ENCODE peak calls at places on chromosomes 6 and 20, in eight cellular contexts. One of them, this sample, is unnamed.

GRCh38 chr20:16930656-16931055 is 182.5 kb downstream of the OTOR start:
- DNase-seq in EH: no peak
- DNase-seq in stimulated activated naive CD4-positive, alpha-beta T cell treated with Interleukin-2 at 50 U/mL for 16 hours: no peak
- DNase-seq in ascending aorta: no peak
- DNase-seq in NCI-H1694 treated with DMSO at 0.1 percent for 48 hours: no peak
- DNase-seq in kidney tubule cell: no peak
- DNase-seq in anterior cingulate cortex: no peak
- DNase-seq in SHP77: no peak
- DNase-seq in this sample: no peak

GRCh38 chr6:153960741-153961140 is 78.3 kb upstream of the OPRM1 start:
- DNase-seq in EH: no peak
- DNase-seq in stimulated activated naive CD4-positive, alpha-beta T cell treated with Interleukin-2 at 50 U/mL for 16 hours: no peak
- DNase-seq in ascending aorta: no peak
- DNase-seq in NCI-H1694 treated with DMSO at 0.1 percent for 48 hours: no peak
- DNase-seq in kidney tubule cell: no peak
- DNase-seq in anterior cingulate cortex: no peak
- DNase-seq in SHP77: no peak
- DNase-seq in this sample: no peak

GRCh38 chr20:37539956-37540455 is 12.3 kb upstream of the BLCAP start:
- DNase-seq in EH: no peak
- DNase-seq in stimulated activated naive CD4-positive, alpha-beta T cell treated with Interleukin-2 at 50 U/mL for 16 hours: no peak
- DNase-seq in ascending aorta: no peak
- DNase-seq in NCI-H1694 treated with DMSO at 0.1 percent for 48 hours: no peak
- DNase-seq in kidney tubule cell: no peak
- DNase-seq in anterior cingulate cortex: no peak
- DNase-seq in SHP77: no peak
- DNase-seq in this sample: no peak

GRCh38 chr6:75283907-75284284 is 696 bp downstream of the TMEM30A start:
- DNase-seq in EH: no peak
- DNase-seq in stimulated activated naive CD4-positive, alpha-beta T cell treated with Interleukin-2 at 50 U/mL for 16 hours: no peak
- DNase-seq in ascending aorta: no peak
- DNase-seq in NCI-H1694 treated with DMSO at 0.1 percent for 48 hours: no peak
- DNase-seq in kidney tubule cell: no peak
- DNase-seq in anterior cingulate cortex: no peak
- DNase-seq in SHP77: no peak
- DNase-seq in this sample: no peak

GRCh38 chr6:3222506-3223038 is 4.9 kb downstream of the TUBB2B start:
- DNase-seq in EH: no peak
- DNase-seq in stimulated activated naive CD4-positive, alpha-beta T cell treated with Interleukin-2 at 50 U/mL for 16 hours: no peak
- DNase-seq in ascending aorta: no peak
- DNase-seq in NCI-H1694 treated with DMSO at 0.1 percent for 48 hours: peak; percentile 4
- DNase-seq in kidney tubule cell: no peak
- DNase-seq in anterior cingulate cortex: no peak
- DNase-seq in SHP77: peak; percentile 79
- DNase-seq in this sample: no peak

GRCh38 chr6:147266821-147267220 is 62.6 kb downstream of the STXBP5 start:
- DNase-seq in EH: no peak
- DNase-seq in stimulated activated naive CD4-positive, alpha-beta T cell treated with Interleukin-2 at 50 U/mL for 16 hours: no peak
- DNase-seq in ascending aorta: no peak
- DNase-seq in NCI-H1694 treated with DMSO at 0.1 percent for 48 hours: no peak
- DNase-seq in kidney tubule cell: no peak
- DNase-seq in anterior cingulate cortex: no peak
- DNase-seq in SHP77: no peak
- DNase-seq in this sample: no peak

GRCh38 chr20:46767127-46767761 is 57.8 kb downstream of the SLC2A10 start:
- DNase-seq in EH: peak; percentile 48
- DNase-seq in stimulated activated naive CD4-positive, alpha-beta T cell treated with Interleukin-2 at 50 U/mL for 16 hours: no peak
- DNase-seq in ascending aorta: no peak
- DNase-seq in NCI-H1694 treated with DMSO at 0.1 percent for 48 hours: peak; percentile 20
- DNase-seq in kidney tubule cell: peak; percentile 54
- DNase-seq in anterior cingulate cortex: no peak
- DNase-seq in SHP77: peak; percentile 71
- DNase-seq in this sample: no peak

GRCh38 chr6:7726416-7727149 is 684 bp downstream of the BMP6 start:
- DNase-seq in EH: no peak
- DNase-seq in stimulated activated naive CD4-positive, alpha-beta T cell treated with Interleukin-2 at 50 U/mL for 16 hours: no peak
- DNase-seq in ascending aorta: no peak
- DNase-seq in NCI-H1694 treated with DMSO at 0.1 percent for 48 hours: no peak
- DNase-seq in kidney tubule cell: no peak
- DNase-seq in anterior cingulate cortex: no peak
- DNase-seq in SHP77: peak; percentile 36
- DNase-seq in this sample: no peak

GRCh38 chr6:106084106-106084963 is 1.8 kb upstream of the PRDM1 start:
- DNase-seq in EH: peak; percentile 87
- DNase-seq in stimulated activated naive CD4-positive, alpha-beta T cell treated with Interleukin-2 at 50 U/mL for 16 hours: no peak
- DNase-seq in ascending aorta: no peak
- DNase-seq in NCI-H1694 treated with DMSO at 0.1 percent for 48 hours: peak; percentile 55
- DNase-seq in kidney tubule cell: peak; percentile 90
- DNase-seq in anterior cingulate cortex: no peak
- DNase-seq in SHP77: peak; percentile 41
- DNase-seq in this sample: peak; percentile 92

GRCh38 chr6:160667854-160668481 is 3.9 kb upstream of the LPA start:
- DNase-seq in EH: no peak
- DNase-seq in stimulated activated naive CD4-positive, alpha-beta T cell treated with Interleukin-2 at 50 U/mL for 16 hours: peak; percentile 11
- DNase-seq in ascending aorta: no peak
- DNase-seq in NCI-H1694 treated with DMSO at 0.1 percent for 48 hours: no peak
- DNase-seq in kidney tubule cell: peak; percentile 55
- DNase-seq in anterior cingulate cortex: no peak
- DNase-seq in SHP77: no peak
- DNase-seq in this sample: no peak

GRCh38 chr6:53979468-53980067 is 131.7 kb upstream of the MLIP start:
- DNase-seq in EH: peak; percentile 49
- DNase-seq in stimulated activated naive CD4-positive, alpha-beta T cell treated with Interleukin-2 at 50 U/mL for 16 hours: no peak
- DNase-seq in ascending aorta: no peak
- DNase-seq in NCI-H1694 treated with DMSO at 0.1 percent for 48 hours: peak; percentile 34
- DNase-seq in kidney tubule cell: peak; percentile 51
- DNase-seq in anterior cingulate cortex: peak; percentile 45
- DNase-seq in SHP77: no peak
- DNase-seq in this sample: no peak

GRCh38 chr6:18055098-18055497 is 67.4 kb downstream of the NHLRC1 start:
- DNase-seq in EH: no peak
- DNase-seq in stimulated activated naive CD4-positive, alpha-beta T cell treated with Interleukin-2 at 50 U/mL for 16 hours: no peak
- DNase-seq in ascending aorta: no peak
- DNase-seq in NCI-H1694 treated with DMSO at 0.1 percent for 48 hours: no peak
- DNase-seq in kidney tubule cell: no peak
- DNase-seq in anterior cingulate cortex: no peak
- DNase-seq in SHP77: no peak
- DNase-seq in this sample: no peak

GRCh38 chr6:157597461-157598312 is 216.7 kb downstream of the ZDHHC14 start:
- DNase-seq in EH: peak; percentile 65
- DNase-seq in stimulated activated naive CD4-positive, alpha-beta T cell treated with Interleukin-2 at 50 U/mL for 16 hours: no peak
- DNase-seq in ascending aorta: no peak
- DNase-seq in NCI-H1694 treated with DMSO at 0.1 percent for 48 hours: peak; percentile 23
- DNase-seq in kidney tubule cell: peak; percentile 52
- DNase-seq in anterior cingulate cortex: peak; percentile 50
- DNase-seq in SHP77: peak; percentile 5
- DNase-seq in this sample: no peak

GRCh38 chr6:161921602-161922400 is 647.9 kb upstream of the AGPAT4 start:
- DNase-seq in EH: no peak
- DNase-seq in stimulated activated naive CD4-positive, alpha-beta T cell treated with Interleukin-2 at 50 U/mL for 16 hours: no peak
- DNase-seq in ascending aorta: no peak
- DNase-seq in NCI-H1694 treated with DMSO at 0.1 percent for 48 hours: no peak
- DNase-seq in kidney tubule cell: peak; percentile 18
- DNase-seq in anterior cingulate cortex: no peak
- DNase-seq in SHP77: no peak
- DNase-seq in this sample: no peak

GRCh38 chr20:61436674-61437279 is 184.7 kb downstream of the CDH4 start:
- DNase-seq in EH: peak; percentile 65
- DNase-seq in stimulated activated naive CD4-positive, alpha-beta T cell treated with Interleukin-2 at 50 U/mL for 16 hours: no peak
- DNase-seq in ascending aorta: no peak
- DNase-seq in NCI-H1694 treated with DMSO at 0.1 percent for 48 hours: no peak
- DNase-seq in kidney tubule cell: peak; percentile 84
- DNase-seq in anterior cingulate cortex: peak; percentile 53
- DNase-seq in SHP77: no peak
- DNase-seq in this sample: no peak

GRCh38 chr6:36967301-36967700 is 12.8 kb downstream of the PI16 start:
- DNase-seq in EH: no peak
- DNase-seq in stimulated activated naive CD4-positive, alpha-beta T cell treated with Interleukin-2 at 50 U/mL for 16 hours: no peak
- DNase-seq in ascending aorta: no peak
- DNase-seq in NCI-H1694 treated with DMSO at 0.1 percent for 48 hours: no peak
- DNase-seq in kidney tubule cell: no peak
- DNase-seq in anterior cingulate cortex: no peak
- DNase-seq in SHP77: no peak
- DNase-seq in this sample: no peak

GRCh38 chr6:47681201-47681990 is 17.0 kb upstream of the ADGRF4 start:
- DNase-seq in EH: no peak
- DNase-seq in stimulated activated naive CD4-positive, alpha-beta T cell treated with Interleukin-2 at 50 U/mL for 16 hours: no peak
- DNase-seq in ascending aorta: no peak
- DNase-seq in NCI-H1694 treated with DMSO at 0.1 percent for 48 hours: no peak
- DNase-seq in kidney tubule cell: no peak
- DNase-seq in anterior cingulate cortex: peak; percentile 4
- DNase-seq in SHP77: no peak
- DNase-seq in this sample: no peak

GRCh38 chr20:33857722-33858563 is 46.8 kb downstream of the CHMP4B start:
- DNase-seq in EH: no peak
- DNase-seq in stimulated activated naive CD4-positive, alpha-beta T cell treated with Interleukin-2 at 50 U/mL for 16 hours: no peak
- DNase-seq in ascending aorta: no peak
- DNase-seq in NCI-H1694 treated with DMSO at 0.1 percent for 48 hours: no peak
- DNase-seq in kidney tubule cell: no peak
- DNase-seq in anterior cingulate cortex: no peak
- DNase-seq in SHP77: no peak
- DNase-seq in this sample: no peak

GRCh38 chr20:46757135-46757534 is 47.7 kb downstream of the SLC2A10 start:
- DNase-seq in EH: no peak
- DNase-seq in stimulated activated naive CD4-positive, alpha-beta T cell treated with Interleukin-2 at 50 U/mL for 16 hours: no peak
- DNase-seq in ascending aorta: no peak
- DNase-seq in NCI-H1694 treated with DMSO at 0.1 percent for 48 hours: no peak
- DNase-seq in kidney tubule cell: no peak
- DNase-seq in anterior cingulate cortex: no peak
- DNase-seq in SHP77: no peak
- DNase-seq in this sample: no peak

GRCh38 chr20:43448748-43449535 is 8.8 kb upstream of the SRSF6 start:
- DNase-seq in EH: peak; percentile 48
- DNase-seq in stimulated activated naive CD4-positive, alpha-beta T cell treated with Interleukin-2 at 50 U/mL for 16 hours: peak; percentile 13
- DNase-seq in ascending aorta: no peak
- DNase-seq in NCI-H1694 treated with DMSO at 0.1 percent for 48 hours: peak; percentile 30
- DNase-seq in kidney tubule cell: peak; percentile 47
- DNase-seq in anterior cingulate cortex: no peak
- DNase-seq in SHP77: no peak
- DNase-seq in this sample: no peak

GRCh38 chr6:157464653-157465535 is 83.9 kb downstream of the ZDHHC14 start:
- DNase-seq in EH: peak; percentile 47
- DNase-seq in stimulated activated naive CD4-positive, alpha-beta T cell treated with Interleukin-2 at 50 U/mL for 16 hours: no peak
- DNase-seq in ascending aorta: no peak
- DNase-seq in NCI-H1694 treated with DMSO at 0.1 percent for 48 hours: no peak
- DNase-seq in kidney tubule cell: no peak
- DNase-seq in anterior cingulate cortex: no peak
- DNase-seq in SHP77: no peak
- DNase-seq in this sample: no peak

GRCh38 chr6:42138630-42139619 is 3.5 kb downstream of the C6orf132 start:
- DNase-seq in EH: peak; percentile 32
- DNase-seq in stimulated activated naive CD4-positive, alpha-beta T cell treated with Interleukin-2 at 50 U/mL for 16 hours: no peak
- DNase-seq in ascending aorta: no peak
- DNase-seq in NCI-H1694 treated with DMSO at 0.1 percent for 48 hours: no peak
- DNase-seq in kidney tubule cell: peak; percentile 39
- DNase-seq in anterior cingulate cortex: no peak
- DNase-seq in SHP77: no peak
- DNase-seq in this sample: no peak

GRCh38 chr20:50320910-50321796 is 130.5 kb downstream of the CEBPB start:
- DNase-seq in EH: peak; percentile 95
- DNase-seq in stimulated activated naive CD4-positive, alpha-beta T cell treated with Interleukin-2 at 50 U/mL for 16 hours: no peak
- DNase-seq in ascending aorta: peak; percentile 87
- DNase-seq in NCI-H1694 treated with DMSO at 0.1 percent for 48 hours: no peak
- DNase-seq in kidney tubule cell: peak; percentile 99
- DNase-seq in anterior cingulate cortex: no peak
- DNase-seq in SHP77: peak; percentile 78
- DNase-seq in this sample: no peak

This sample was measured in epithelial cell of proximal tubule.